ENCODE peak calls at places on chromosomes 11 and 22, in four cellular contexts. One of them, this sample, is unnamed.

GRCh38 chr11:126647735-126648134 is 292.2 kb downstream of the ST3GAL4 start:
- DNase-seq in kidney: no peak
- DNase-seq in transverse colon: no peak
- DNase-seq in MM.1S: no peak
- DNase-seq in this sample: no peak

GRCh38 chr22:19876941-19877625 is 22.4 kb upstream of the GNB1L start:
- DNase-seq in kidney: peak
- DNase-seq in MM.1S: no peak
- DNase-seq in transverse colon: no peak
- DNase-seq in this sample: no peak

GRCh38 chr11:87879118-87879517 is 296.1 kb downstream of the RAB38 start:
- DNase-seq in MM.1S: no peak
- DNase-seq in kidney: no peak
- DNase-seq in transverse colon: no peak
- DNase-seq in this sample: no peak

GRCh38 chr11:45412033-45412432 is 125.9 kb upstream of the SYT13 start:
- DNase-seq in kidney: no peak
- DNase-seq in MM.1S: no peak
- DNase-seq in transverse colon: no peak
- DNase-seq in this sample: no peak

GRCh38 chr11:69899957-69900821 is 81.0 kb upstream of the FGF3 start:
- DNase-seq in transverse colon: no peak
- DNase-seq in MM.1S: no peak
- DNase-seq in kidney: peak
- DNase-seq in this sample: no peak

GRCh38 chr11:62108971-62109391 is 14.8 kb upstream of the INCENP start:
- DNase-seq in MM.1S: no peak
- DNase-seq in transverse colon: no peak
- DNase-seq in kidney: no peak
- DNase-seq in this sample: no peak

GRCh38 chr11:70281114-70281729 is 10.7 kb downstream of the PPFIA1 start:
- DNase-seq in MM.1S: no peak
- DNase-seq in kidney: peak
- DNase-seq in transverse colon: no peak
- DNase-seq in this sample: no peak

GRCh38 chr11:85717360-85717927 is 31.4 kb upstream of the CCDC89 start:
- DNase-seq in transverse colon: no peak
- DNase-seq in kidney: no peak
- DNase-seq in MM.1S: peak
- DNase-seq in this sample: no peak

GRCh38 chr22:29727248-29727551 is 7.4 kb downstream of the CABP7 start:
- DNase-seq in kidney: no peak
- DNase-seq in transverse colon: peak
- DNase-seq in MM.1S: peak
- DNase-seq in this sample: peak

GRCh38 chr11:117535870-117536411 is 208.3 kb downstream of the CEP164 start:
- DNase-seq in MM.1S: no peak
- DNase-seq in kidney: no peak
- DNase-seq in transverse colon: no peak
- DNase-seq in this sample: no peak

GRCh38 chr11:91946397-91947090 is 278.1 kb upstream of the FAT3 start:
- DNase-seq in kidney: no peak
- DNase-seq in MM.1S: no peak
- DNase-seq in transverse colon: no peak
- DNase-seq in this sample: no peak

GRCh38 chr11:64023731-64024710 is 11.7 kb upstream of the FLRT1 start:
- DNase-seq in transverse colon: no peak
- DNase-seq in MM.1S: no peak
- DNase-seq in kidney: no peak
- DNase-seq in this sample: no peak

GRCh38 chr11:27046956-27047355 is 6.3 kb downstream of the BBOX1 start:
- DNase-seq in kidney: no peak
- DNase-seq in transverse colon: no peak
- DNase-seq in MM.1S: no peak
- DNase-seq in this sample: no peak

GRCh38 chr22:42344391-42344861 is 74.0 kb upstream of the TCF20 start:
- DNase-seq in transverse colon: no peak
- DNase-seq in MM.1S: no peak
- DNase-seq in kidney: no peak
- DNase-seq in this sample: no peak

GRCh38 chr22:23773247-23774113 is 831 bp downstream of the MMP11 start:
- DNase-seq in MM.1S: no peak
- DNase-seq in transverse colon: no peak
- DNase-seq in kidney: no peak
- DNase-seq in this sample: no peak

GRCh38 chr11:128200467-128200866 is 386.9 kb downstream of the ETS1 start:
- DNase-seq in kidney: no peak
- DNase-seq in transverse colon: no peak
- DNase-seq in MM.1S: no peak
- DNase-seq in this sample: no peak

GRCh38 chr11:114059278-114059983 is at the start of gene ZBTB16:
- DNase-seq in transverse colon: peak
- DNase-seq in MM.1S: no peak
- DNase-seq in kidney: peak
- DNase-seq in this sample: no peak

GRCh38 chr22:36977401-36977861 is 41.8 kb downstream of the TST start:
- DNase-seq in kidney: peak
- DNase-seq in MM.1S: peak
- DNase-seq in transverse colon: peak
- DNase-seq in this sample: peak
- TF ChIP-seq CTCF in kidney: no peak
- TF ChIP-seq CTCF in MM.1S: peak
- TF ChIP-seq CTCF in transverse colon: peak
- TF ChIP-seq CTCF in this sample: peak

GRCh38 chr11:34341096-34341495 is 16.7 kb downstream of the ABTB2 start:
- DNase-seq in transverse colon: no peak
- DNase-seq in kidney: no peak
- DNase-seq in MM.1S: no peak
- DNase-seq in this sample: no peak

GRCh38 chr11:34342008-34342533 is 15.7 kb downstream of the ABTB2 start:
- DNase-seq in MM.1S: no peak
- DNase-seq in transverse colon: peak
- DNase-seq in kidney: no peak
- DNase-seq in this sample: no peak

GRCh38 chr11:34339149-34340064 is 18.4 kb downstream of the ABTB2 start:
- DNase-seq in kidney: no peak
- DNase-seq in MM.1S: no peak
- DNase-seq in transverse colon: no peak
- DNase-seq in this sample: peak

GRCh38 chr11:34343153-34343552 is 14.7 kb downstream of the ABTB2 start:
- DNase-seq in transverse colon: no peak
- DNase-seq in kidney: no peak
- DNase-seq in MM.1S: no peak
- DNase-seq in this sample: no peak

GRCh38 chr11:34340653-34341052 is 17.2 kb downstream of the ABTB2 start:
- DNase-seq in MM.1S: no peak
- DNase-seq in transverse colon: no peak
- DNase-seq in kidney: no peak
- DNase-seq in this sample: no peak
- TF ChIP-seq CTCF in MM.1S: no peak
- TF ChIP-seq CTCF in transverse colon: no peak
- TF ChIP-seq CTCF in kidney: no peak
- TF ChIP-seq CTCF in this sample: no peak

DNA sequence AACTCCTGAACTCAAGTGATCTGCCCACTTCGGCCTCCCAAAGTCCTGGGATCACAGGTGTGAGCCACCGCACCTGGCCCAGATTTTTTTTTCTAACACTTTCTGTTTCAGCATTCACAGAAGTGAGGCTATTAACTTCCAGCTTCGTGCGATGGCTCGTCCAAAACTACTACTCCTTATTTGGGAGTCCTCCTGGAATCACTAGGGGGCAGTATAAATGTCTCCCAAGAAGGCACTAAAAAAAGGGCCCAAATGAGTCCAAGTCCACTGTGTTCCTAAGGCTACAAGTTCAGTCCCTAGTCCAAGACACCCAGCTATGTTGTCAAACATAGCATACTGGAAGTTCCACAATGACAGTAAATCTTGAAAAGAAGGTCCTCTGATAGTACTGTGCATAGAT is 63.2 kb upstream of the BIRC3 start:
- DNase-seq in kidney: no peak
- DNase-seq in transverse colon: no peak
- DNase-seq in MM.1S: no peak
- DNase-seq in this sample: no peak
- TF ChIP-seq CTCF in kidney: peak
- TF ChIP-seq CTCF in transverse colon: no peak
- TF ChIP-seq CTCF in MM.1S: peak
- TF ChIP-seq CTCF in this sample: peak

GRCh38 chr11:65524747-65525658 is at the start of gene SCYL1:
- DNase-seq in transverse colon: peak
- DNase-seq in kidney: peak
- DNase-seq in MM.1S: peak
- DNase-seq in this sample: peak

GRCh38 chr11:65526744-65527143 is 1.9 kb downstream of the SCYL1 start:
- DNase-seq in MM.1S: no peak
- DNase-seq in kidney: peak
- DNase-seq in transverse colon: no peak
- DNase-seq in this sample: no peak

GRCh38 chr11:65525659-65526480 is 987 bp downstream of the SCYL1 start:
- DNase-seq in kidney: peak
- DNase-seq in MM.1S: no peak
- DNase-seq in transverse colon: no peak
- DNase-seq in this sample: no peak

GRCh38 chr11:65522640-65523322 is 2.1 kb upstream of the SCYL1 start:
- DNase-seq in transverse colon: no peak
- DNase-seq in MM.1S: no peak
- DNase-seq in kidney: peak
- DNase-seq in this sample: peak

GRCh38 chr11:65524010-65524746 is 705 bp upstream of the SCYL1 start:
- DNase-seq in MM.1S: no peak
- DNase-seq in transverse colon: peak
- DNase-seq in kidney: peak
- DNase-seq in this sample: peak
- TF ChIP-seq CTCF in MM.1S: no peak
- TF ChIP-seq CTCF in transverse colon: no peak
- TF ChIP-seq CTCF in kidney: no peak
- TF ChIP-seq CTCF in this sample: no peak

GRCh38 chr22:24947383-24947782 is 889 bp upstream of the LHFPL7 start:
- DNase-seq in MM.1S: no peak
- DNase-seq in transverse colon: no peak
- DNase-seq in kidney: no peak
- DNase-seq in this sample: no peak
- TF ChIP-seq CTCF in MM.1S: no peak
- TF ChIP-seq CTCF in transverse colon: no peak
- TF ChIP-seq CTCF in kidney: no peak
- TF ChIP-seq CTCF in this sample: no peak

This sample was measured in GM10248.